ENCODE peak calls at places on chromosomes 12 and 14, in five cellular contexts. W, N, C, X and G are unnamed samples.

GRCh38 chr12:18224745-18225144 is 36.6 kb upstream of the PIK3C2G start:
- DNase-seq in W (peak), N (no peak), C (no peak), X (no peak), G (no peak)

GRCh38 chr12:114003286-114003685 is 37.2 kb upstream of the RBM19 start:
- DNase-seq in W (no peak), N (no peak), C (no peak), X (no peak), G (no peak)

GRCh38 chr14:102262894-102263462 is 42.0 kb downstream of the MOK start:
- DNase-seq in W (peak), N (no peak), C (no peak), X (peak), G (no peak)

GRCh38 chr14:94853920-94854319 is 84.0 kb upstream of the GSC start:
- DNase-seq in W (no peak), N (no peak), C (no peak), X (no peak), G (no peak)

GRCh38 chr14:91250912-91251311 is 6.4 kb upstream of the GPR68 start:
- DNase-seq in W (no peak), N (no peak), C (no peak), X (no peak), G (no peak)

GRCh38 chr12:124519741-124520140 is 47.7 kb downstream of the NCOR2 start:
- DNase-seq in W (no peak), N (no peak), C (no peak), X (no peak), G (no peak)

GRCh38 chr12:5648692-5649338 is 216.9 kb downstream of the NTF3 start:
- DNase-seq in W (peak), N (no peak), C (no peak), X (no peak), G (no peak)

GRCh38 chr12:118058881-118059644 is 1.9 kb downstream of the WSB2 start:
- DNase-seq in W (no peak), N (no peak), C (no peak), X (no peak), G (peak)

GRCh38 chr12:38541849-38542248 is 225.3 kb downstream of the ALG10B start:
- DNase-seq in W (no peak), N (no peak), C (no peak), X (no peak), G (no peak)

GRCh38 chr12:57845478-57846284 is 848 bp downstream of the CTDSP2 start:
- DNase-seq in W (peak), N (peak), C (peak), X (peak), G (peak)

GRCh38 chr12:106251636-106252035 is 3.8 kb upstream of the CKAP4 start:
- DNase-seq in W (no peak), N (no peak), C (no peak), X (no peak), G (no peak)

GRCh38 chr12:116331876-116332275 is 54.4 kb upstream of the MED13L start:
- DNase-seq in W (no peak), N (no peak), C (no peak), X (no peak), G (no peak)

GRCh38 chr14:89320381-89321000 is 96.5 kb downstream of the FOXN3 start:
- DNase-seq in W (no peak), N (no peak), C (no peak), X (no peak), G (no peak)

GRCh38 chr12:100229036-100229635 is 28.5 kb downstream of the ACTR6 start:
- DNase-seq in W (peak), N (no peak), C (no peak), X (no peak), G (no peak)

GRCh38 chr12:6724409-6724797 is 557 bp downstream of the COPS7A start:
- DNase-seq in W (no peak), N (peak), C (peak), X (no peak), G (peak)

GRCh38 chr12:108526482-108527234 is 11.6 kb downstream of the FICD start:
- DNase-seq in W (no peak), N (no peak), C (no peak), X (no peak), G (no peak)

GRCh38 chr14:29548948-29549370 is 378.7 kb downstream of the PRKD1 start:
- DNase-seq in W (peak), N (no peak), C (no peak), X (peak), G (peak)

GRCh38 chr12:131003676-131004075 is 50.0 kb downstream of the ADGRD1 start:
- DNase-seq in W (no peak), N (no peak), C (no peak), X (no peak), G (no peak)

GRCh38 chr14:103830511-103831270 is 16.7 kb downstream of the PPP1R13B start:
- DNase-seq in W (no peak), N (no peak), C (no peak), X (peak), G (no peak)

GRCh38 chr12:130522244-130522834 is 184.7 kb downstream of the PIWIL1 start:
- DNase-seq in W (no peak), N (no peak), C (no peak), X (no peak), G (no peak)

GRCh38 chr12:3263939-3264699 is 186.9 kb downstream of the TSPAN9 start:
- DNase-seq in W (no peak), N (no peak), C (no peak), X (no peak), G (no peak)

GRCh38 chr12:41442905-41443304 is 254.8 kb downstream of the PDZRN4 start:
- DNase-seq in W (no peak), N (no peak), C (no peak), X (no peak), G (no peak)

GRCh38 chr12:64696065-64696741 is 63.0 kb downstream of the GNS start:
- DNase-seq in W (no peak), N (no peak), C (no peak), X (peak), G (no peak)

GRCh38 chr12:113007166-113007565 is 28.8 kb downstream of the OAS2 start:
- DNase-seq in W (no peak), N (no peak), C (no peak), X (peak), G (peak)

GRCh38 chr12:65327207-65328076 is 49.0 kb downstream of the MSRB3 start:
- DNase-seq in W (no peak), N (no peak), C (peak), X (no peak), G (peak)

GRCh38 chr12:68163546-68164210 is 4.1 kb upstream of the IFNG start:
- DNase-seq in W (no peak), N (peak), C (no peak), X (no peak), G (no peak)

GRCh38 chr12:42090899-42091298 is 53.8 kb downstream of the GXYLT1 start:
- DNase-seq in W (no peak), N (no peak), C (no peak), X (peak), G (no peak)

GRCh38 chr12:19183121-19183838 is 53.7 kb downstream of the PLEKHA5 start:
- DNase-seq in W (no peak), N (no peak), C (no peak), X (no peak), G (no peak)

GRCh38 chr12:51905507-51906438 is 1.5 kb upstream of the ACVRL1 start:
- DNase-seq in W (no peak), N (no peak), C (no peak), X (no peak), G (no peak)

GRCh38 chr12:80187660-80188090 is 88.3 kb downstream of the OTOGL start:
- DNase-seq in W (no peak), N (no peak), C (peak), X (peak), G (peak)

GRCh38 chr12:91053951-91054715 is 3.7 kb downstream of the KERA start:
- DNase-seq in W (no peak), N (no peak), C (peak), X (no peak), G (peak)

GRCh38 chr12:88419794-88420193 is 160.5 kb downstream of the KITLG start:
- DNase-seq in W (no peak), N (no peak), C (no peak), X (peak), G (peak)

GRCh38 chr12:52279683-52280318 is 5.4 kb downstream of the KRT86 start:
- DNase-seq in W (no peak), N (no peak), C (no peak), X (no peak), G (no peak)

GRCh38 chr14:78595797-78596196 is 425.6 kb downstream of the NRXN3 start:
- DNase-seq in W (peak), N (no peak), C (no peak), X (no peak), G (no peak)

GRCh38 chr14:62897057-62897456 is 148.2 kb downstream of the KCNH5 start:
- DNase-seq in W (no peak), N (no peak), C (no peak), X (no peak), G (no peak)

GRCh38 chr12:51675062-51675803 is 84.2 kb downstream of the SCN8A start:
- DNase-seq in W (no peak), N (no peak), C (no peak), X (no peak), G (no peak)

GRCh38 chr14:90693413-90693812 is 122.8 kb downstream of the TTC7B start:
- DNase-seq in W (no peak), N (no peak), C (no peak), X (no peak), G (no peak)